ENCODE peak calls at places on chromosomes 4 and X, in eight cellular contexts. W is fibroblast of mammary gland, Q is upper lobe of right lung, I is body of pancreas, Y is cardiac muscle cell, O is fibroblast of lung, T is AG09309, P is psoas muscle. A is an unnamed sample.
A peak's percentile ranks its signal among the peaks of the same experiment; 100 is the strongest.

GRCh38 chrX:22742174-22742573 is 257.6 kb upstream of the DDX53 start:
- DNase-seq in W (peak; percentile 91), Q (no peak), I (no peak), Y (no peak), O (peak; percentile 69), T (peak; percentile 31), P (no peak), A (no peak)

GRCh38 chr4:104420766-104421165 is 73.9 kb downstream of the CXXC4 start:
- DNase-seq in W (no peak), Q (no peak), I (no peak), Y (peak; percentile 13), O (peak; percentile 41), T (no peak), P (no peak), A (no peak)

GRCh38 chrX:1481636-1482529 is 29.2 kb upstream of the ASMTL start:
- DNase-seq in W (peak; percentile 49), Q (peak; percentile 71), I (peak; percentile 37), Y (peak; percentile 30), O (peak; percentile 63), T (peak; percentile 66), P (peak; percentile 71), A (peak; percentile 66)

GRCh38 chr4:6095023-6095817 is 77.0 kb upstream of the C4orf50 start:
- DNase-seq in W (peak; percentile 27), Q (no peak), I (no peak), Y (no peak), O (peak; percentile 6), T (no peak), P (no peak), A (no peak)

GRCh38 chrX:41553688-41554087 is 106.5 kb downstream of the NYX start:
- DNase-seq in W (peak; percentile 69), Q (no peak), I (no peak), Y (no peak), O (peak; percentile 71), T (no peak), P (no peak), A (no peak)

GRCh38 chr4:140995058-140995457 is 138.2 kb downstream of the RNF150 start:
- DNase-seq in W (no peak), Q (no peak), I (peak; percentile 59), Y (no peak), O (peak; percentile 32), T (no peak), P (no peak), A (no peak)

GRCh38 chr4:119493419-119493818 is 135.2 kb downstream of the PDE5A start:
- DNase-seq in W (peak; percentile 41), Q (no peak), I (no peak), Y (no peak), O (no peak), T (no peak), P (no peak), A (no peak)

GRCh38 chr4:54495091-54495490 is 162.7 kb upstream of the KIT start:
- DNase-seq in W (no peak), Q (no peak), I (no peak), Y (no peak), O (peak; percentile 12), T (no peak), P (no peak), A (no peak)

GRCh38 chr4:41369680-41370079 is 113.0 kb downstream of the UCHL1 start:
- DNase-seq in W (no peak), Q (no peak), I (peak; percentile 63), Y (no peak), O (peak; percentile 41), T (no peak), P (peak; percentile 88), A (peak; percentile 89)

GRCh38 chrX:84046403-84046984 is 141.5 kb downstream of the RPS6KA6 start:
- DNase-seq in W (peak; percentile 37), Q (no peak), I (peak; percentile 23), Y (peak; percentile 25), O (peak; percentile 21), T (no peak), P (no peak), A (no peak)

GRCh38 chrX:71378752-71379151 is 12.6 kb downstream of the TAF1 start:
- DNase-seq in W (no peak), Q (no peak), I (no peak), Y (no peak), O (no peak), T (no peak), P (no peak), A (no peak)

GRCh38 chr4:45442466-45442865 is 681.4 kb downstream of the GABRG1 start:
- DNase-seq in W (peak; percentile 24), Q (no peak), I (no peak), Y (peak; percentile 51), O (no peak), T (no peak), P (no peak), A (no peak)
- TF ChIP-seq CTCF in W (peak; percentile 47), Q (peak; percentile 19), I (peak; percentile 6), Y (peak; percentile 50), O (no peak), T (no peak), P (no peak), A (peak; percentile 75)

DNA sequence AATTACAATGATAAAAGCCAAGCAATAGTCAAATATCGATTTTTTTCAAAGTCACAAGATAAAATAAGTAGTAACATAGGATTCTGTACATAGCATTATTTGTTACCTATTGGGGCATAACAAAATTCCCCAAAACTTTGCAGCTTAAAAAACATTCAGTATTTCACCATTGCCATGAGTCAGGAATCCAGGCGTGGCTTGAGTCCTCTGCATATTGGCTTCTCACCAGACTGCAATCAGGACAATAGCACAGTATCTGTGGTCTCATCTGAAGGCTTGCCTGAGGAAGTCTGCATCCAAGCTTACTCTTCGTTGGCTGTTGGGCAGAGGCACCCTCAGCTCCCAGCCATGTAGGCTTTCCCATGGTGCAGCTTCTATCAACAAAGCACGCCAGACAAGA is 6.2 kb upstream of the CTBP1 start:
- DNase-seq in W (peak; percentile 65), Q (no peak), I (no peak), Y (no peak), O (no peak), T (no peak), P (no peak), A (no peak)
- H3K4me3 ChIP-seq in W (no peak overlapping the region), Q (no peak overlapping the region), I (no peak overlapping the region), Y (no peak overlapping the region), O (no peak overlapping the region), T (no peak overlapping the region), P (no peak overlapping the region), A (no peak overlapping the region)

GRCh38 chrX:107107459-107107858 is 11.2 kb downstream of the RBM41 start:
- DNase-seq in W (no peak), Q (no peak), I (no peak), Y (no peak), O (peak; percentile 35), T (no peak), P (no peak), A (no peak)

DNA sequence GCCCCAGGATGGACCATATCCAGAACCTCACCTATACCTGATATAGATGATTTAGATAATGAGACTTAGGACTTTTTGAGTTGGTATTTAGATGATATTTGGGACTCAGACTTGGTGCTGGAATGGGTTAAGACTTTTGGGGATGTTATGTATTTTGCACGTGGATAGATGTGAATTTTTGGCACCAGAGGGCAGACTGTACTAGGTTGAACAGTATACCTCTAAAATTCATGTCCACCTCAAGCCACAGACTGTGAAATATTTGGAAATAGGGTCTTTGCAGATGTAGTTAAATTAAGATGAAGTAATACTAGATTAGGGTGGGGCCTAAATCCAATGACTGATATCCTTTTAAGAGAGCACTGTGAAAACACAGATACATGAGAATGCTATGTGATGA is 15.6 kb downstream of the RBM41 start:
- DNase-seq in W (peak; percentile 25), Q (no peak), I (no peak), Y (peak; percentile 13), O (no peak), T (no peak), P (no peak), A (no peak)
- TF ChIP-seq CTCF in W (peak; percentile 21), Q (no peak), I (peak; percentile 6), Y (no peak), O (no peak), T (peak; percentile 17), P (no peak), A (peak; percentile 40)

GRCh38 chr4:127708985-127709384 is 21.2 kb upstream of the SLC25A31 start:
- DNase-seq in W (peak; percentile 88), Q (no peak), I (peak; percentile 50), Y (no peak), O (peak; percentile 90), T (no peak), P (no peak), A (peak; percentile 81)
- H3K4me3 ChIP-seq in W (no peak overlapping the region), Q (no peak overlapping the region), I (no peak overlapping the region), Y (no peak overlapping the region), O (no peak overlapping the region), T (no peak overlapping the region), P (no peak overlapping the region), A (peak overlapping the region; percentile 2)

DNA sequence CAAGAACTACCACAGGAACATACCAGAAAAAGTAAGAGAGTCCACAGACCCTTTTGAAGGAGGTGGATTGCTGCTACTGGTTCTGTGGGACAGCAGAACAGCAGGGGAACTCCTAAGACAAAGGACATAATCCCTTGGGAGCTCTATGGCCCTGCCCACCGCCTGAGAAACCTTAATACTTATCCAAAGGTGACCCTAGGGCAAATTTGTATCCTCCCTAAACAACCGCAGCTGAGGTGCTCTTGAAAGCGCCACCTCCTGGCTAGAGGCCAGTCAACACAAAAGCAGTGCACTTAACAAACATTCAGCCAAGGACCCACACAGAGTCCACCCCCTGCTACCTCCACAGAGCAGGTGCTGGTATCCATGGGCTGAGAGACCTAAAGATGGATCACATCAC is 136.8 kb downstream of the ADAM29 start:
- DNase-seq in W (no peak), Q (no peak), I (no peak), Y (peak; percentile 5), O (no peak), T (no peak), P (no peak), A (no peak)
- TF ChIP-seq CTCF in W (no peak), Q (no peak), I (no peak), Y (no peak), O (no peak), T (no peak), P (no peak), A (no peak)

DNA sequence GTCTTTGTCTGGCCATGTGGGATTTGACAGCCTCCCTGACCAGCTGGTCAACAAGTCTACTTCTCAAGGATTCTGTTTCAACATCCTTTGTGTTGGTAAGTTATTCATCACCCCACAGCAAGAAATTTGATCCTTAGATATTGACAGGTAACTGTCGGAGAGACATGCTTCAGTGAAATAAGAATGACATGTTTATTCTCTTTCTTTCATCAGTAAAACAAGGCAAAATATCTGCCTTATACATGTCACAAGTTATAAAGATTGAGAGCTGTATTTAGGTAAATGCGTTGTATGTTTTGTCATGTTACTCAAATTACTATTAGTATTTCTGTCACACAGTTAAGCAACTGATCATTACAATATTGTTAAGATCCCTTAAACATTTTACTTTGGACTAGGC is 46.9 kb downstream of the SEPTIN11 start:
- DNase-seq in W (no peak), Q (no peak), I (no peak), Y (no peak), O (no peak), T (no peak), P (no peak), A (no peak)
- H3K4me3 ChIP-seq in W (no peak overlapping the region), Q (no peak overlapping the region), I (no peak overlapping the region), Y (no peak overlapping the region), O (no peak overlapping the region), T (no peak overlapping the region), P (no peak overlapping the region), A (no peak overlapping the region)